ENCODE peak calls at places on chromosomes 1 and 21, in four cellular contexts. C, G, N and P are unnamed samples.

GRCh38 chr1:11886986-11887665 is 28.4 kb upstream of the NPPB start:
- DNase-seq in G (peak; percentile 20), N (no peak), C (no peak), P (no peak)

GRCh38 chr1:7948950-7949349 is 8.3 kb upstream of the TNFRSF9 start:
- DNase-seq in N (no peak), G (peak; percentile 91), C (peak; percentile 56), P (no peak)

GRCh38 chr1:234842726-234843641 is 233.0 kb upstream of the IRF2BP2 start:
- DNase-seq in G (no peak), C (no peak), N (peak; percentile 83), P (peak; percentile 66)

GRCh38 chr1:81920245-81920740 is 119.6 kb downstream of the ADGRL2 start:
- DNase-seq in G (peak; percentile 62), C (no peak), N (no peak), P (no peak)

GRCh38 chr1:27719286-27720251 is 6.2 kb upstream of the FAM76A start:
- DNase-seq in C (no peak), G (peak; percentile 44), N (no peak), P (peak; percentile 10)

GRCh38 chr1:87151500-87152421 is 176.9 kb upstream of the LMO4 start:
- DNase-seq in N (peak; percentile 67), G (no peak), C (no peak), P (peak; percentile 40)

GRCh38 chr1:23745515-23745914 is 2.2 kb downstream of the ELOA start:
- DNase-seq in C (peak; percentile 41), G (peak; percentile 70), N (peak; percentile 63), P (peak; percentile 75)

GRCh38 chr1:18866846-18867245 is 7.4 kb upstream of the TAS1R2 start:
- DNase-seq in G (no peak), C (no peak), N (no peak), P (no peak)

GRCh38 chr1:24735619-24736375 is 9.4 kb upstream of the CLIC4 start:
- DNase-seq in N (peak; percentile 49), C (no peak), G (peak; percentile 58), P (peak; percentile 42)

GRCh38 chr1:165641276-165641987 is 10.4 kb downstream of the MGST3 start:
- DNase-seq in G (peak; percentile 60), N (no peak), C (no peak), P (no peak)

GRCh38 chr1:30049748-30050147 is 673.6 kb downstream of the MATN1 start:
- DNase-seq in G (no peak), N (no peak), C (no peak), P (no peak)

GRCh38 chr1:162696286-162696862 is 64.1 kb downstream of the DDR2 start:
- DNase-seq in C (no peak), N (peak; percentile 60), G (peak; percentile 91), P (no peak)

GRCh38 chr1:5993553-5994510 is 1.6 kb upstream of the NPHP4 start:
- DNase-seq in N (peak; percentile 90), C (no peak), G (no peak), P (peak; percentile 37)

GRCh38 chr21:31623664-31624063 is 35.8 kb upstream of the SOD1 start:
- DNase-seq in N (peak; percentile 20), G (no peak), C (no peak), P (peak; percentile 45)

GRCh38 chr1:212782422-212783154 is 9.0 kb downstream of the NSL1 start:
- DNase-seq in C (no peak), G (peak; percentile 65), N (peak; percentile 23), P (peak; percentile 42)

GRCh38 chr1:226029093-226029496 is 30.0 kb upstream of the SDE2 start:
- DNase-seq in G (no peak), N (peak; percentile 56), C (no peak), P (peak; percentile 83)

GRCh38 chr1:24878775-24879742 is 51.0 kb downstream of the RUNX3 start:
- DNase-seq in G (peak; percentile 74), N (no peak), C (no peak), P (no peak)

GRCh38 chr1:234529661-234530237 is 50.8 kb upstream of the TARBP1 start:
- DNase-seq in C (no peak), N (no peak), G (peak; percentile 14), P (no peak)

GRCh38 chr1:156319664-156320063 is 18.4 kb downstream of the CCT3 start:
- DNase-seq in G (peak; percentile 49), C (no peak), N (no peak), P (peak; percentile 42)

GRCh38 chr1:210527091-210527490 is 198.4 kb downstream of the HHAT start:
- DNase-seq in G (no peak), N (no peak), C (no peak), P (no peak)

GRCh38 chr21:33251119-33251518 is 15.0 kb upstream of the IL10RB start:
- DNase-seq in N (no peak), C (no peak), G (no peak), P (no peak)

GRCh38 chr1:239056940-239057339 is 329.4 kb upstream of the CHRM3 start:
- DNase-seq in G (no peak), C (no peak), N (no peak), P (no peak)

GRCh38 chr1:240086726-240087125 is 5.0 kb upstream of the FMN2 start:
- DNase-seq in G (peak; percentile 71), C (no peak), N (no peak), P (no peak)

GRCh38 chr1:15090373-15090772 is 63.2 kb upstream of the TMEM51 start:
- DNase-seq in C (no peak), G (no peak), N (no peak), P (peak; percentile 71)
- H3K4me2 ChIP-seq in C (peak overlapping the region; percentile 37), G (no peak overlapping the region), N (no peak overlapping the region), P (peak overlapping the region; percentile 52)

GRCh38 chr1:167618789-167619188 is 11.2 kb upstream of the RCSD1 start:
- DNase-seq in N (no peak), C (no peak), G (no peak), P (no peak)

GRCh38 chr1:167617950-167618269 is 12.1 kb upstream of the RCSD1 start:
- DNase-seq in G (no peak), C (no peak), N (no peak), P (no peak)

GRCh38 chr1:167618366-167618765 is 11.7 kb upstream of the RCSD1 start:
- DNase-seq in C (no peak), N (no peak), G (no peak), P (no peak)

GRCh38 chr1:167616521-167616920 is 13.5 kb upstream of the RCSD1 start:
- DNase-seq in C (no peak), N (no peak), G (no peak), P (peak; percentile 55)

DNA sequence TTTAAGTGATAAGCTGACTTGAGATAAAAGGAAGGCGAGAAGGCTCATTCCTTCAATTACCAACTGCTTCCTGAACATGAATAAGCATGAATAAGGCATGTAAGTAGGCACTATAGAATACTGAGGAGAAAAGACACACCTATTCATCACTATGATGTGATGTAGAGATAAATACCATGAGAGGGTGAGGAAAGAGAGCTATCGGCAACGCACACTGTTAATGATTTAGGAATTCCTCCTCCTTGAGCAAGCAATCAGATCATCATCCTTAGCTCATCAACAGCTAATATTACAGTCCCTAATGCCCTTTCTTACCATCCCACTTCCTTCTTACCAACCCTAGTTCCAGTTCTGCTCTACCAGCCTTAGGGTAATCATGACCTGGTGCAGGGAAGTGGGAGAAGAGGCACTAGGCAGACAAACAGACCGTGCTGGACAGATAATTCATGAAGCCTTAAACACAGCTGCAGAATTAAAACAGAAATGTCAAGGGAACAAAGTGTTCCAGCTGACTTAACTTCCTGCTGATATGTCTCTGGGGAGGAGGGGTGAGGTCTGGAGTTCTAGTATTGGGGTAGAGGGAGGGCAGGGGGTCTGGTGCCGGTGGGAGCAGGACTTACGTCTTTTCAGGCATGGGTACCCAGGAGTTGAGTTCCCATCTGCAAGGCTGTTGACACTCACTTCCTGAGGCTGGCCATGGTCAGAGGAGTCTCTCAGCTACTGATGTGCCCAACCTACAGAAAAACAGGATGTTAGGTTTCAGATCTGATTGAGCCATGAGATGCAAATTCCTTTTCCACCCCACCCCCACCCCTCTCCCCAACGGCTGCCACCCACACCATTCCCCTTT is 12.7 kb upstream of the RCSD1 start:
- DNase-seq in N (peak; percentile 78), C (peak; percentile 87), G (peak; percentile 54), P (peak; percentile 98)
- H3K4me3 ChIP-seq in N (peak overlapping the region; percentile 23), C (no peak overlapping the region), G (peak overlapping the region; percentile 18), P (peak overlapping the region; percentile 68)

GRCh38 chr1:245444971-245445370 is 290.2 kb downstream of the KIF26B start:
- DNase-seq in C (no peak), G (peak; percentile 61), N (no peak), P (no peak)

GRCh38 chr1:245437401-245437800 is 282.6 kb downstream of the KIF26B start:
- DNase-seq in C (no peak), N (no peak), G (no peak), P (no peak)

GRCh38 chr1:245441699-245442098 is 286.9 kb downstream of the KIF26B start:
- DNase-seq in G (peak; percentile 68), C (no peak), N (no peak), P (no peak)

GRCh38 chr1:245444181-245444580 is 289.4 kb downstream of the KIF26B start:
- DNase-seq in C (no peak), G (no peak), N (no peak), P (no peak)

GRCh38 chr1:245440933-245441332 is 286.1 kb downstream of the KIF26B start:
- DNase-seq in N (no peak), C (no peak), G (no peak), P (no peak)
- H2AFZ ChIP-seq in N (no peak overlapping the region), C (no peak overlapping the region), G (no peak overlapping the region), P (no peak overlapping the region)

DNA sequence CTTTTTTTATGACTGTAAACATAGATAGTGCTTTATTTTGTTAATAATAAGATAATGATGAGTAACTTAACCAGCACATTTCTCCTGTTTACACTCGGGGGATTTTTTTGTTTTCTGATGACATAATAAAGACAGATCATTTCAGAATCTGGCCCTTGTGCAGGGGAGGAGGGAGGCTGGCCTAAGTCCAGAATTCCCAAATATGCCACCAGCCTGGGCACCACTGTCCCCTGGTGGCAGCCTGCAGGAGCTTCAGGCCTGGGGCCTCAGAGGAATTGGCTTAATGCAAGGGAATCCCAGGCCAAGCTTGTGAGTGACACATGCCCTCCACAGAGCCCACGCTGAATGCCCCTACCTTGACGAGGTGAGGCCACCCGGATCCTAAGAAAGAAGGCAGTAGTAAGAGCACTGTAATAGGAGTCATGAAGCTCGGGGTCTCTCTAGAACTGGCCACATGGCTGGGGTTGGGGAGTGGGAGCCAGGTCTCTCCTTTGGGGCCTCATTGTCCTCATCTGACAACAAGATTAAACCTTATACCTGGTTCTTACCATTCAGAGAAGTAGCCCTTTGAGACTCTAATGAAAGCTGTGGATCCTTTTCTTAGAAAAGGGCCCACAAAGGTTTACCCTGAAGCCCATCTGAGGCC is 24.1 kb downstream of the ETNK2 start:
- DNase-seq in N (peak; percentile 50), C (no peak), G (peak; percentile 94), P (peak; percentile 63)
- H3K4me2 ChIP-seq in N (no peak overlapping the region), C (no peak overlapping the region), G (peak overlapping the region; percentile 16), P (no peak overlapping the region)

GRCh38 chr1:161115132-161115711 is 2.6 kb downstream of the PFDN2 start:
- DNase-seq in G (peak; percentile 83), N (peak; percentile 50), C (peak; percentile 100), P (no peak)

GRCh38 chr1:161113915-161114314 is 3.9 kb downstream of the PFDN2 start:
- DNase-seq in G (no peak), N (no peak), C (no peak), P (no peak)

GRCh38 chr1:161117681-161118581 is at the start of the genes NIT1 and PFDN2:
- DNase-seq in N (peak; percentile 93), C (no peak), G (peak; percentile 97), P (peak; percentile 86)

GRCh38 chr1:161119017-161119378 is 1.1 kb downstream of the NIT1 start:
- DNase-seq in G (peak; percentile 32), C (no peak), N (peak; percentile 64), P (peak; percentile 54)

DNA sequence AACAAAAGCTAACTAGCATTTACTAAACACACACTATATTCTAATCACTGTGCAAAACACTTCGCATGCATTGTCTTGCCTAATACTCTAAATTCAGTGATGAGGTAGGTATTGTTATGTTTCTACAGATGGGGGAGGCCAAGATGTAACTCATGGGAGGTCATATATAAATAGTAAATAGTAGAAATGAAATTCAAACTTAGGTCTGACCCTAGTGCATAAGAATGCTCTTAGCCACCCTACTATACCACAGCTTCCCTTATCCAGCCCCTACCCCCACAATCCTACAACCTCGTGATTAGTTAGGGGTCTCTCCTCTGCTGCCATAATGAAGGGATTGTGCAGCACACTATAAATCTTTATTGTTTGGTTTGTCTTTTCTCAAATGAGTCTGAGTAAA is 3.3 kb downstream of the PFDN2 start:
- DNase-seq in N (no peak), G (no peak), C (no peak), P (no peak)
- H3K4me3 ChIP-seq in N (no peak overlapping the region), G (no peak overlapping the region), C (peak overlapping the region; percentile 33), P (no peak overlapping the region)